ENCODE peak calls at places on chromosomes 7 and 10, in eight cellular contexts. N, B, S, F, E, Y, I and R are unnamed samples.

GRCh38 chr7:111485981-111486380 is 76.3 kb downstream of the IMMP2L start:
- DNase-seq in N (no peak), B (peak; percentile 34), S (no peak), F (no peak), E (no peak), Y (no peak), I (no peak), R (no peak)

GRCh38 chr7:101113860-101114259 is 13.0 kb upstream of the SERPINE1 start:
- DNase-seq in N (no peak), B (no peak), S (no peak), F (no peak), E (no peak), Y (no peak), I (no peak), R (no peak)

GRCh38 chr10:99527526-99528255 is 5.1 kb upstream of the NKX2-3 start:
- DNase-seq in N (no peak), B (no peak), S (no peak), F (no peak), E (no peak), Y (no peak), I (no peak), R (peak; percentile 13)

GRCh38 chr10:132868995-132869394 is 73.4 kb downstream of the CFAP46 start:
- DNase-seq in N (no peak), B (no peak), S (no peak), F (no peak), E (no peak), Y (no peak), I (no peak), R (no peak)

GRCh38 chr7:32204361-32205018 is 134.3 kb upstream of the PDE1C start:
- DNase-seq in N (no peak), B (peak; percentile 69), S (no peak), F (peak; percentile 27), E (peak; percentile 50), Y (peak; percentile 90), I (no peak), R (peak; percentile 48)

GRCh38 chr10:24834869-24835268 is 111.2 kb upstream of the ARHGAP21 start:
- DNase-seq in N (no peak), B (no peak), S (no peak), F (no peak), E (no peak), Y (no peak), I (no peak), R (no peak)

GRCh38 chr10:1272762-1273161 is 216.6 kb downstream of the WDR37 start:
- DNase-seq in N (no peak), B (no peak), S (no peak), F (no peak), E (no peak), Y (no peak), I (no peak), R (no peak)

GRCh38 chr10:71218046-71218832 is 5.9 kb downstream of the UNC5B start:
- DNase-seq in N (no peak), B (no peak), S (no peak), F (no peak), E (peak; percentile 11), Y (peak; percentile 28), I (no peak), R (peak; percentile 64)

GRCh38 chr7:116258734-116259133 is 48.4 kb downstream of the TES start:
- DNase-seq in N (no peak), B (peak; percentile 12), S (no peak), F (no peak), E (peak; percentile 23), Y (peak; percentile 69), I (no peak), R (peak; percentile 81)

GRCh38 chr7:114934758-114935157 is 12.9 kb downstream of the MDFIC start:
- DNase-seq in N (no peak), B (no peak), S (no peak), F (no peak), E (no peak), Y (no peak), I (no peak), R (peak; percentile 48)

GRCh38 chr10:62738916-62739315 is 65.6 kb upstream of the ADO start:
- DNase-seq in N (no peak), B (no peak), S (no peak), F (no peak), E (no peak), Y (peak; percentile 68), I (no peak), R (peak; percentile 6)

GRCh38 chr10:21166557-21167287 is 269.6 kb upstream of the NEBL start:
- DNase-seq in N (no peak), B (no peak), S (no peak), F (no peak), E (peak; percentile 28), Y (no peak), I (no peak), R (no peak)

GRCh38 chr7:103832438-103832837 is 157.0 kb downstream of the RELN start:
- DNase-seq in N (no peak), B (no peak), S (no peak), F (no peak), E (no peak), Y (no peak), I (no peak), R (no peak)

GRCh38 chr7:142539901-142540300 is 209.4 kb upstream of the PRSS1 start:
- DNase-seq in N (no peak), B (no peak), S (no peak), F (no peak), E (no peak), Y (peak; percentile 82), I (no peak), R (peak; percentile 39)

GRCh38 chr7:130945411-130945811 is 211.4 kb upstream of the KLF14 start:
- DNase-seq in N (no peak), B (no peak), S (no peak), F (no peak), E (no peak), Y (no peak), I (no peak), R (no peak)

GRCh38 chr10:22750131-22750530 is 35.8 kb upstream of the PIP4K2A start:
- DNase-seq in N (no peak), B (no peak), S (no peak), F (no peak), E (no peak), Y (peak; percentile 8), I (no peak), R (no peak)

GRCh38 chr7:120973849-120974248 is 14.7 kb upstream of the CPED1 start:
- DNase-seq in N (no peak), B (no peak), S (no peak), F (no peak), E (no peak), Y (no peak), I (no peak), R (peak; percentile 63)

GRCh38 chr10:5935628-5936027 is 41.7 kb downstream of the IL15RA start:
- DNase-seq in N (no peak), B (no peak), S (no peak), F (no peak), E (no peak), Y (no peak), I (no peak), R (no peak)